ENCODE peak calls at places on chromosomes 5 and 9, in seven cellular contexts. L, S, V, N, X, W and I are unnamed samples.

GRCh38 chr5:148482697-148483462 is 99.1 kb downstream of the FBXO38 start:
- DNase-seq in X (peak; percentile 11), W (peak; percentile 15), V (peak; percentile 62), L (peak; percentile 8), N (peak; percentile 21), S (peak; percentile 61), I (no peak)

GRCh38 chr5:171336486-171337206 is 27.6 kb downstream of the TLX3 start:
- DNase-seq in N (no peak), X (no peak), W (no peak), V (peak; percentile 31), S (no peak), L (no peak), I (no peak)

GRCh38 chr9:114827658-114828360 is 22.0 kb upstream of the TNFSF15 start:
- DNase-seq in X (no peak), S (no peak), V (no peak), N (no peak), L (no peak), W (no peak), I (no peak)

GRCh38 chr5:149387081-149387611 is 8.1 kb upstream of the IL17B start:
- DNase-seq in X (no peak), N (no peak), S (no peak), L (no peak), V (no peak), W (no peak), I (no peak)

GRCh38 chr9:70490478-70490877 is 76.0 kb upstream of the KLF9 start:
- DNase-seq in N (no peak), X (no peak), S (no peak), W (no peak), V (no peak), L (no peak), I (no peak)

GRCh38 chr5:159163027-159163699 is 46.2 kb downstream of the RNF145 start:
- DNase-seq in X (no peak), S (no peak), V (no peak), W (no peak), L (no peak), N (no peak), I (no peak)

GRCh38 chr9:88923653-88924284 is 67.5 kb upstream of the S1PR3 start:
- DNase-seq in N (no peak), X (no peak), S (no peak), W (no peak), L (no peak), V (peak; percentile 98), I (no peak)

GRCh38 chr9:3342159-3342777 is 183.5 kb downstream of the RFX3 start:
- DNase-seq in W (no peak), S (no peak), L (no peak), V (peak; percentile 69), N (no peak), X (no peak), I (no peak)

GRCh38 chr5:181181650-181182565 is 23.1 kb downstream of the TRIM7 start:
- DNase-seq in L (peak; percentile 34), W (no peak), S (peak; percentile 80), V (peak; percentile 77), N (no peak), X (no peak), I (no peak)

GRCh38 chr9:37200572-37201005 is 80.2 kb downstream of the ZCCHC7 start:
- DNase-seq in N (no peak), W (no peak), S (no peak), V (peak; percentile 67), L (no peak), X (no peak), I (no peak)

GRCh38 chr5:572398-573019 is 39.6 kb upstream of the CEP72 start:
- DNase-seq in S (no peak), L (no peak), W (no peak), N (no peak), X (no peak), V (no peak), I (peak; percentile 18)

GRCh38 chr5:112329429-112330090 is 89.5 kb downstream of the EPB41L4A start:
- DNase-seq in V (no peak), W (no peak), S (no peak), L (no peak), X (no peak), N (no peak), I (no peak)

GRCh38 chr5:71810023-71810422 is 90.9 kb downstream of the CARTPT start:
- DNase-seq in V (no peak), N (no peak), X (no peak), S (no peak), L (no peak), W (no peak), I (no peak)